ENCODE peak calls at places on chromosome 13, in nine cellular contexts. J is OCI-LY7, P is MM.1S, M is PC-3, W is neural progenitor cell, L is GM23338, S is HCT116, Q is hepatocyte, C is SK-N-SH. O is an unnamed sample.

GRCh38 chr13:95156208-95156607 is 145.0 kb downstream of the ABCC4 start:
- DNase-seq in W (no peak), C (peak), S (no peak), P (no peak), Q (no peak), M (peak), J (no peak), L (no peak), O (peak)

GRCh38 chr13:95536629-95537241 is 15.8 kb upstream of the CLDN10 start:
- DNase-seq in Q (peak), P (peak), W (no peak), C (no peak), S (peak), J (peak), L (peak), M (peak), O (peak)

GRCh38 chr13:22073718-22074117 is 402.8 kb downstream of the FGF9 start:
- DNase-seq in C (no peak), J (no peak), Q (no peak), L (no peak), W (no peak), M (no peak), S (no peak), P (no peak), O (no peak)

GRCh38 chr13:110347535-110348308 is 40.6 kb downstream of the COL4A2 start:
- DNase-seq in C (no peak), M (peak), Q (no peak), L (no peak), J (no peak), W (no peak), P (no peak), S (peak), O (peak)

GRCh38 chr13:86725105-86725504 is 925.9 kb upstream of the SLITRK6 start:
- DNase-seq in Q (no peak), W (peak), P (no peak), C (peak), L (peak), J (no peak), M (no peak), S (no peak), O (no peak)

GRCh38 chr13:74987124-74987690 is 494.8 kb downstream of the TBC1D4 start:
- DNase-seq in C (no peak), Q (no peak), P (no peak), S (no peak), W (no peak), J (no peak), M (peak), L (no peak), O (no peak)

GRCh38 chr13:45209229-45209628 is 8.4 kb upstream of the KCTD4 start:
- DNase-seq in C (no peak), L (no peak), Q (no peak), J (no peak), P (no peak), W (no peak), S (no peak), M (peak), O (peak)

GRCh38 chr13:104750377-104750776 is 1684.2 kb upstream of the SLC10A2 start:
- DNase-seq in M (peak), P (no peak), L (no peak), J (no peak), W (no peak), S (no peak), Q (peak), C (no peak), O (no peak)

GRCh38 chr13:21668665-21669599 is 1.9 kb upstream of the FGF9 start:
- DNase-seq in M (no peak), L (peak), Q (peak), W (peak), J (peak), C (peak), S (no peak), P (peak), O (peak)

GRCh38 chr13:40648040-40648439 is 18.4 kb downstream of the FOXO1 start:
- DNase-seq in C (peak), P (no peak), W (no peak), L (no peak), Q (no peak), J (no peak), M (no peak), S (no peak), O (no peak)

GRCh38 chr13:46615888-46616531 is 63.0 kb downstream of the LRCH1 start:
- DNase-seq in L (no peak), Q (peak), J (no peak), P (no peak), M (no peak), W (no peak), C (no peak), S (no peak), O (peak)

GRCh38 chr13:106129273-106129672 is 406.2 kb downstream of the EFNB2 start:
- DNase-seq in P (no peak), Q (no peak), M (peak), L (no peak), W (no peak), C (no peak), J (no peak), S (no peak), O (no peak)

GRCh38 chr13:44309771-44310767 is 63.6 kb upstream of the SERP2 start:
- DNase-seq in P (no peak), W (no peak), L (no peak), S (no peak), J (no peak), M (peak), C (no peak), Q (no peak), O (no peak)

GRCh38 chr13:44842158-44842557 is 147.1 kb downstream of the NUFIP1 start:
- DNase-seq in S (no peak), L (no peak), M (peak), W (no peak), Q (no peak), P (no peak), J (no peak), C (no peak), O (peak)

GRCh38 chr13:20381401-20381800 is 144.3 kb downstream of the CRYL1 start:
- DNase-seq in W (no peak), J (no peak), P (no peak), M (no peak), L (no peak), Q (no peak), S (no peak), C (no peak), O (no peak)

GRCh38 chr13:105587786-105588185 is 947.7 kb downstream of the EFNB2 start:
- DNase-seq in P (no peak), W (no peak), M (peak), L (peak), C (no peak), Q (peak), J (no peak), S (peak), O (no peak)

GRCh38 chr13:35818577-35819165 is 312.5 kb downstream of the DCLK1 start:
- DNase-seq in S (peak), L (peak), J (peak), C (peak), M (peak), W (peak), Q (peak), P (peak), O (peak)

GRCh38 chr13:71149498-71150363 is 717.3 kb downstream of the DACH1 start:
- DNase-seq in S (no peak), C (no peak), L (no peak), P (no peak), M (no peak), Q (no peak), J (no peak), W (no peak), O (no peak)

GRCh38 chr13:101150998-101151397 is 265.3 kb downstream of the NALCN start:
- DNase-seq in S (no peak), Q (peak), C (peak), W (peak), L (no peak), M (no peak), J (no peak), P (no peak), O (peak)

GRCh38 chr13:36819811-36820140 is 754 bp downstream of the RFXAP start:
- DNase-seq in C (no peak), M (peak), L (peak), W (peak), J (no peak), S (no peak), Q (peak), P (no peak), O (peak)

GRCh38 chr13:30796132-30796832 is 60.9 kb downstream of the ALOX5AP start:
- DNase-seq in W (no peak), S (no peak), M (peak), C (no peak), L (no peak), J (peak), Q (no peak), P (no peak), O (peak)

GRCh38 chr13:110265341-110265681 is 41.6 kb downstream of the COL4A1 start:
- DNase-seq in M (no peak), Q (no peak), C (peak), S (no peak), P (no peak), W (peak), L (no peak), J (no peak), O (no peak)

GRCh38 chr13:79837741-79838450 is 356.9 kb downstream of the NDFIP2 start:
- DNase-seq in J (no peak), W (no peak), S (no peak), C (no peak), P (no peak), L (no peak), M (peak), Q (peak), O (peak)

GRCh38 chr13:42495751-42496150 is 78.2 kb upstream of the TNFSF11 start:
- DNase-seq in M (no peak), S (no peak), J (no peak), Q (no peak), P (no peak), L (no peak), W (no peak), C (no peak), O (no peak)

GRCh38 chr13:25783076-25783475 is 268.7 kb downstream of the SHISA2 start:
- DNase-seq in M (no peak), C (no peak), J (no peak), Q (no peak), S (no peak), P (no peak), L (no peak), W (no peak), O (no peak)

GRCh38 chr13:36966404-36966803 is 32.7 kb downstream of the ALG5 start:
- DNase-seq in Q (no peak), P (no peak), J (no peak), C (no peak), S (no peak), L (no peak), M (no peak), W (no peak), O (no peak)

GRCh38 chr13:109479991-109480696 is 306.2 kb downstream of the IRS2 start:
- DNase-seq in C (no peak), M (peak), W (no peak), Q (peak), S (no peak), L (no peak), P (no peak), J (no peak), O (peak)

GRCh38 chr13:64164435-64164834 is 2748.8 kb upstream of the PCDH20 start:
- DNase-seq in M (no peak), S (no peak), L (no peak), J (no peak), Q (no peak), P (no peak), C (no peak), W (no peak), O (no peak)

GRCh38 chr13:46552888-46553520 is at the start of gene LRCH1:
- DNase-seq in S (peak), M (peak), C (peak), J (peak), W (peak), P (peak), L (peak), Q (peak), O (peak)

GRCh38 chr13:110953833-110954532 is 39.1 kb upstream of the ANKRD10 start:
- DNase-seq in L (no peak), M (no peak), Q (no peak), C (no peak), S (no peak), J (no peak), W (no peak), P (no peak), O (no peak)

GRCh38 chr13:101785858-101786257 is 333.4 kb downstream of the ITGBL1 start:
- DNase-seq in S (peak), J (peak), L (peak), Q (peak), P (peak), M (peak), W (peak), C (peak), O (peak)

GRCh38 chr13:98909016-98909415 is 68.8 kb downstream of the DOCK9 start:
- DNase-seq in J (no peak), S (no peak), Q (no peak), W (no peak), M (peak), P (no peak), L (no peak), C (no peak), O (peak)
- TF ChIP-seq EZH2phosphoT487 in J (no peak), S (no peak), Q (no peak), W (no peak), M (no peak), P (no peak), L (no peak), C (no peak), O (no peak)

GRCh38 chr13:113460064-113460555 is 6.8 kb upstream of the ADPRHL1 start:
- DNase-seq in L (no peak), P (no peak), M (no peak), Q (no peak), W (no peak), C (no peak), S (no peak), J (no peak), O (no peak)
- TF ChIP-seq EZH2phosphoT487 in L (no peak), P (no peak), M (no peak), Q (no peak), W (no peak), C (no peak), S (no peak), J (no peak), O (no peak)

GRCh38 chr13:51004111-51004865 is 94.7 kb downstream of the RNASEH2B start:
- DNase-seq in M (no peak), L (no peak), P (no peak), Q (no peak), J (no peak), C (no peak), S (no peak), W (no peak), O (no peak)
- TF ChIP-seq EZH2phosphoT487 in M (no peak), L (no peak), P (no peak), Q (no peak), J (no peak), C (no peak), S (no peak), W (no peak), O (no peak)

GRCh38 chr13:66675620-66676019 is 554.5 kb downstream of the PCDH9 start:
- DNase-seq in L (no peak), P (no peak), M (no peak), W (no peak), J (no peak), Q (no peak), S (no peak), C (no peak), O (no peak)

GRCh38 chr13:66673401-66673800 is 556.7 kb downstream of the PCDH9 start:
- DNase-seq in J (no peak), C (no peak), W (no peak), Q (no peak), L (no peak), P (no peak), S (no peak), M (no peak), O (peak)
- TF ChIP-seq EZH2phosphoT487 in J (no peak), C (no peak), W (no peak), Q (no peak), L (no peak), P (no peak), S (no peak), M (no peak), O (no peak)

GRCh38 chr13:112254061-112254818 is 121.9 kb upstream of the SPACA7 start:
- DNase-seq in Q (no peak), C (no peak), M (no peak), J (no peak), L (no peak), W (no peak), S (no peak), P (no peak), O (no peak)

GRCh38 chr13:112254900-112255299 is 121.3 kb upstream of the SPACA7 start:
- DNase-seq in J (no peak), C (no peak), W (no peak), M (no peak), S (no peak), P (no peak), Q (no peak), L (no peak), O (no peak)

GRCh38 chr13:112256716-112257497 is 119.2 kb upstream of the SPACA7 start:
- DNase-seq in C (no peak), W (no peak), M (no peak), Q (no peak), J (no peak), P (no peak), L (no peak), S (no peak), O (no peak)

GRCh38 chr13:112253631-112254030 is 122.5 kb upstream of the SPACA7 start:
- DNase-seq in L (no peak), P (no peak), S (no peak), W (no peak), Q (no peak), J (no peak), M (no peak), C (no peak), O (no peak)

GRCh38 chr13:112255550-112256120 is 120.5 kb upstream of the SPACA7 start:
- DNase-seq in Q (no peak), P (no peak), J (no peak), C (no peak), M (no peak), W (no peak), L (no peak), S (no peak), O (no peak)
- TF ChIP-seq EZH2phosphoT487 in Q (no peak), P (no peak), J (no peak), C (no peak), M (no peak), W (no peak), L (no peak), S (no peak), O (no peak)

GRCh38 chr13:77040076-77040475 is 13.1 kb upstream of the FBXL3 start:
- DNase-seq in P (no peak), Q (no peak), C (no peak), S (no peak), J (no peak), M (no peak), L (no peak), W (no peak), O (no peak)
- TF ChIP-seq EZH2phosphoT487 in P (no peak), Q (no peak), C (no peak), S (no peak), J (no peak), M (no peak), L (no peak), W (no peak), O (no peak)

DNA sequence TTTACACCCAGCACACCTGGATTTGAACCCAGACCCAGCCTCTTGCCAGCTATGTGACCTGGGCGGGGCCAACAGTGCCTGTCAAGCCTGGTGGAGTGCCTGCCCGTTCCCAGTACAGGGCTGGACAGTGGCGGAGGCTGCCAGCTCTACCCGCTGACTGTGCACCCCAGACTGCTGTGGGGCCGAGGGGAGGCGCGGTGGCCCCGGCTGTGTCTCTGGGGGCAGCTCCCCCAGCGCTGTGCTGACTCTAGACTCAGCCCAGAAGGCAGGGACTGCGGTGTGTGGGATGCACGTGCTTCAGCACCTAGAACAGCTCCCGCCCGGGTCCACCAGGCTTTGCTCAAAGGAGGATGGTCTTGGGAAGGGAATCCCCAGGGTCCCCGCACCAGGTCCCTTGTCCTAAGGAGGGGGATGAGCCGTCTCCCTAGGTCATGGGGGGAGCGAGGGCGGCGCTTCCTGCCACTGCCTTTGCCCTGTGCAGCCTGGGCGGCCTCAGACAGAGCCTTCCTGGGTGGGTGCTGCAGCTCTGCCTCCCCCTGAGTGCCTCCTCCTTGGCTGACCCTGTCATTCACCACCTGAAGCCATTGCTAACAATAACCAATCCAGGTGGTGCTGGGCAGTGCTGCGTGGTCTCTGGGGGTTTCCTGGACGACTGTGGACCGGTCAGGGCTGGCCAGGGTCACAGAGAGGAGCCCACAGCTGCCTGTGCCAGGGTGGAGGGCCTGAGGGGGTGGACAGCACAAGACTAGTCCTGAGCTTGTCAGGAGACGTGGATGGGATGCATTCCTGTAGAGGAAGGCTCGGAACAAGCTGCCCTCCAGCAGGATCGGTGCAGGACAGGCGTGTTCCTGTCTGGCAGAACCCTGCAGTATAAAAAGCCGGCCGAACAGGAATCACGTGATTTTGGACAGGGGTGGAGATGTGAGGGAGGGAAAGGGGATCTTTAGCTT is 18.6 kb downstream of the TMEM255B start:
- DNase-seq in L (peak), P (peak), C (no peak), M (no peak), J (no peak), S (no peak), W (peak), Q (peak), O (peak)
- TF ChIP-seq EZH2phosphoT487 in L (no peak), P (no peak), C (no peak), M (no peak), J (no peak), S (no peak), W (no peak), Q (no peak), O (no peak)

GRCh38 chr13:24251525-24251924 is 57.9 kb upstream of the C1QTNF9 start:
- DNase-seq in M (no peak), J (no peak), P (no peak), S (no peak), L (no peak), Q (no peak), C (no peak), W (no peak), O (no peak)

GRCh38 chr13:24253520-24254150 is 55.7 kb upstream of the C1QTNF9 start:
- DNase-seq in S (no peak), M (no peak), W (no peak), J (no peak), P (no peak), Q (no peak), L (no peak), C (no peak), O (no peak)

GRCh38 chr13:24249586-24249985 is 59.8 kb upstream of the C1QTNF9 start:
- DNase-seq in C (no peak), W (no peak), S (no peak), L (no peak), Q (no peak), M (no peak), J (no peak), P (no peak), O (no peak)

GRCh38 chr13:24252136-24252535 is 57.2 kb upstream of the C1QTNF9 start:
- DNase-seq in W (no peak), C (no peak), L (no peak), Q (no peak), P (no peak), S (no peak), J (no peak), M (no peak), O (no peak)

DNA sequence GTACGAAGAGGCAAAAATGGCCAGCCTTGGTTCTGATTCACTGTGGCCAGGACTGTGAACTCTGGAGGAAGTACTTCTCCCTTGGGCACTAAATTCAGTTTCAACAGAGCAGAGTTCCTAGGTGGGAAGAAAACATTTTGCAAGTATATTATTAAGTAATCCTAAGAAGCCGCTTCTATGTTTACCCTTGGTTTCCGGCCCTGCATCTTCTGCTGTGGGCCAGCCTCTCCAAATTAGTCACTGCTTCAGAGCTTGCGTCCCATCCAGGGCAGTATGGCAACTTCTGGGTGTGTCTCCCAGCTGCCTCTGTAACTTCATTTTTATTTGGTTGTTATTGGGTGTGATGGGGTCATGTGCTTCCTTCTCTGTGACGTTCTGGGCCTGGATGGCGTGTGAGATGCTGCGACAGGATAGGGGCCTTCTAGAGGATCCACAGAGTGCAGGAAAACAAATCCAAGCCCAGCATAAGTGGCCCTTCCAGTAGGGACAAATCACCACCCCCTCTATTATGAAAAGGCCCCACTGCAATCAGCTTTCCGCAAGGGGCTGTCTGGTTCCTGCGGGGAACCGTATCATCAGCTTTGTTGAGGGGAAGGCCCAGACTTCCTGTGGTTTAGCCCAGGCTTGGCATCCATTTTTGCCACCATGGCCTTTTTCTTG is 55.1 kb upstream of the C1QTNF9 start:
- DNase-seq in Q (no peak), M (no peak), C (no peak), P (no peak), W (no peak), J (no peak), S (no peak), L (no peak), O (no peak)
- TF ChIP-seq EZH2phosphoT487 in Q (no peak), M (no peak), C (no peak), P (no peak), W (no peak), J (no peak), S (no peak), L (no peak), O (no peak)